ENCODE peak calls at places on chromosomes 1 and 21, in seven cellular contexts. One of them, this sample, is unnamed.

GRCh38 chr1:107829083-107829771 is 135.8 kb downstream of the VAV3 start:
- DNase-seq in fibroblast of pulmonary artery: peak; percentile 35
- DNase-seq in BJ: no peak
- DNase-seq in fibroblast of lung: peak; percentile 48
- DNase-seq in PC-3: no peak
- DNase-seq in astrocyte of the spinal cord: peak; percentile 68
- DNase-seq in sigmoid colon: no peak
- DNase-seq in this sample: no peak

GRCh38 chr1:37792943-37793686 is 532 bp upstream of the MANEAL start:
- DNase-seq in BJ: no peak
- DNase-seq in PC-3: no peak
- DNase-seq in fibroblast of pulmonary artery: no peak
- DNase-seq in astrocyte of the spinal cord: no peak
- DNase-seq in fibroblast of lung: no peak
- DNase-seq in sigmoid colon: no peak
- DNase-seq in this sample: no peak

GRCh38 chr1:156595016-156595415 is 3.4 kb downstream of the NAXE start:
- DNase-seq in fibroblast of pulmonary artery: no peak
- DNase-seq in fibroblast of lung: no peak
- DNase-seq in PC-3: no peak
- DNase-seq in astrocyte of the spinal cord: no peak
- DNase-seq in BJ: no peak
- DNase-seq in sigmoid colon: no peak
- DNase-seq in this sample: no peak

GRCh38 chr1:203306089-203306969 is 1.0 kb downstream of the BTG2 start:
- DNase-seq in sigmoid colon: peak; percentile 95
- DNase-seq in BJ: peak; percentile 70
- DNase-seq in fibroblast of pulmonary artery: peak; percentile 90
- DNase-seq in fibroblast of lung: peak; percentile 86
- DNase-seq in PC-3: peak; percentile 65
- DNase-seq in astrocyte of the spinal cord: peak; percentile 79
- DNase-seq in this sample: peak; percentile 75

GRCh38 chr1:117967472-117967871 is 37.9 kb downstream of the WDR3 start:
- DNase-seq in astrocyte of the spinal cord: peak; percentile 88
- DNase-seq in BJ: no peak
- DNase-seq in sigmoid colon: no peak
- DNase-seq in fibroblast of lung: peak; percentile 51
- DNase-seq in PC-3: peak; percentile 48
- DNase-seq in fibroblast of pulmonary artery: peak; percentile 62
- DNase-seq in this sample: peak; percentile 61

GRCh38 chr1:234656981-234657651 is 47.1 kb upstream of the IRF2BP2 start:
- DNase-seq in fibroblast of pulmonary artery: peak; percentile 88
- DNase-seq in PC-3: peak; percentile 97
- DNase-seq in fibroblast of lung: peak; percentile 97
- DNase-seq in BJ: peak; percentile 82
- DNase-seq in astrocyte of the spinal cord: peak; percentile 93
- DNase-seq in sigmoid colon: no peak
- DNase-seq in this sample: peak; percentile 100

GRCh38 chr1:76230894-76231293 is 156.3 kb downstream of the ST6GALNAC3 start:
- DNase-seq in PC-3: no peak
- DNase-seq in fibroblast of pulmonary artery: no peak
- DNase-seq in astrocyte of the spinal cord: no peak
- DNase-seq in BJ: no peak
- DNase-seq in sigmoid colon: no peak
- DNase-seq in fibroblast of lung: no peak
- DNase-seq in this sample: no peak

GRCh38 chr1:201966171-201966570 is 10.9 kb downstream of the TIMM17A start:
- DNase-seq in sigmoid colon: no peak
- DNase-seq in BJ: no peak
- DNase-seq in astrocyte of the spinal cord: no peak
- DNase-seq in PC-3: no peak
- DNase-seq in fibroblast of pulmonary artery: no peak
- DNase-seq in fibroblast of lung: no peak
- DNase-seq in this sample: no peak

GRCh38 chr1:64956733-64957441 is 9.5 kb downstream of the JAK1 start:
- DNase-seq in BJ: no peak
- DNase-seq in fibroblast of lung: no peak
- DNase-seq in sigmoid colon: no peak
- DNase-seq in fibroblast of pulmonary artery: no peak
- DNase-seq in astrocyte of the spinal cord: no peak
- DNase-seq in PC-3: no peak
- DNase-seq in this sample: no peak

GRCh38 chr1:240189386-240189989 is 97.8 kb downstream of the FMN2 start:
- DNase-seq in fibroblast of lung: peak; percentile 29
- DNase-seq in fibroblast of pulmonary artery: peak; percentile 54
- DNase-seq in sigmoid colon: no peak
- DNase-seq in BJ: no peak
- DNase-seq in astrocyte of the spinal cord: peak; percentile 66
- DNase-seq in PC-3: peak; percentile 84
- DNase-seq in this sample: peak; percentile 54

GRCh38 chr1:151158751-151159251 is 2.4 kb downstream of the TNFAIP8L2 start:
- DNase-seq in BJ: no peak
- DNase-seq in fibroblast of lung: no peak
- DNase-seq in PC-3: no peak
- DNase-seq in sigmoid colon: no peak
- DNase-seq in fibroblast of pulmonary artery: no peak
- DNase-seq in astrocyte of the spinal cord: no peak
- DNase-seq in this sample: no peak

GRCh38 chr1:98920441-98921110 is 84.1 kb downstream of the PLPPR5 start:
- DNase-seq in fibroblast of pulmonary artery: peak; percentile 34
- DNase-seq in BJ: peak; percentile 37
- DNase-seq in sigmoid colon: no peak
- DNase-seq in fibroblast of lung: peak; percentile 76
- DNase-seq in astrocyte of the spinal cord: peak; percentile 68
- DNase-seq in PC-3: peak; percentile 85
- DNase-seq in this sample: peak; percentile 94

GRCh38 chr1:8184301-8184700 is 133.6 kb upstream of the SLC45A1 start:
- DNase-seq in sigmoid colon: no peak
- DNase-seq in BJ: no peak
- DNase-seq in PC-3: peak; percentile 60
- DNase-seq in fibroblast of pulmonary artery: no peak
- DNase-seq in astrocyte of the spinal cord: no peak
- DNase-seq in fibroblast of lung: no peak
- DNase-seq in this sample: no peak

GRCh38 chr1:233032916-233033315 is 82.5 kb downstream of the NTPCR start:
- DNase-seq in BJ: no peak
- DNase-seq in astrocyte of the spinal cord: no peak
- DNase-seq in sigmoid colon: no peak
- DNase-seq in fibroblast of pulmonary artery: no peak
- DNase-seq in PC-3: no peak
- DNase-seq in fibroblast of lung: no peak
- DNase-seq in this sample: no peak

GRCh38 chr1:93597697-93598096 is 83.9 kb downstream of the BCAR3 start:
- DNase-seq in fibroblast of lung: no peak
- DNase-seq in PC-3: no peak
- DNase-seq in astrocyte of the spinal cord: no peak
- DNase-seq in sigmoid colon: peak; percentile 78
- DNase-seq in fibroblast of pulmonary artery: no peak
- DNase-seq in BJ: no peak
- DNase-seq in this sample: no peak

GRCh38 chr1:109274533-109275476 is 8.1 kb downstream of the PSRC1 start:
- DNase-seq in sigmoid colon: peak; percentile 87
- DNase-seq in astrocyte of the spinal cord: peak; percentile 34
- DNase-seq in BJ: no peak
- DNase-seq in fibroblast of pulmonary artery: peak; percentile 60
- DNase-seq in PC-3: peak; percentile 95
- DNase-seq in fibroblast of lung: peak; percentile 79
- DNase-seq in this sample: no peak

GRCh38 chr1:172883844-172884243 is 166.9 kb downstream of the TNFSF18 start:
- DNase-seq in PC-3: peak; percentile 45
- DNase-seq in fibroblast of pulmonary artery: no peak
- DNase-seq in fibroblast of lung: peak; percentile 61
- DNase-seq in astrocyte of the spinal cord: peak; percentile 52
- DNase-seq in BJ: no peak
- DNase-seq in sigmoid colon: no peak
- DNase-seq in this sample: no peak

GRCh38 chr1:45585496-45586075 is 1.7 kb downstream of the NASP start:
- DNase-seq in PC-3: no peak
- DNase-seq in BJ: no peak
- DNase-seq in sigmoid colon: no peak
- DNase-seq in fibroblast of lung: no peak
- DNase-seq in astrocyte of the spinal cord: no peak
- DNase-seq in fibroblast of pulmonary artery: no peak
- DNase-seq in this sample: no peak

GRCh38 chr1:115282825-115283224 is 55.2 kb downstream of the NGF start:
- DNase-seq in fibroblast of lung: no peak
- DNase-seq in sigmoid colon: peak; percentile 81
- DNase-seq in BJ: no peak
- DNase-seq in PC-3: no peak
- DNase-seq in astrocyte of the spinal cord: peak; percentile 24
- DNase-seq in fibroblast of pulmonary artery: peak; percentile 42
- DNase-seq in this sample: peak; percentile 43

GRCh38 chr21:36478207-36478701 is 1.7 kb downstream of the CLDN14 start:
- DNase-seq in BJ: peak; percentile 66
- DNase-seq in fibroblast of lung: peak; percentile 97
- DNase-seq in PC-3: peak; percentile 92
- DNase-seq in astrocyte of the spinal cord: peak; percentile 80
- DNase-seq in sigmoid colon: no peak
- DNase-seq in fibroblast of pulmonary artery: peak; percentile 80
- DNase-seq in this sample: peak; percentile 81

GRCh38 chr1:4512622-4513021 is 141.8 kb upstream of the AJAP1 start:
- DNase-seq in fibroblast of pulmonary artery: no peak
- DNase-seq in PC-3: no peak
- DNase-seq in astrocyte of the spinal cord: no peak
- DNase-seq in sigmoid colon: peak; percentile 81
- DNase-seq in BJ: no peak
- DNase-seq in fibroblast of lung: no peak
- DNase-seq in this sample: no peak

GRCh38 chr21:33897739-33898138 is 17.9 kb downstream of the ATP5PO start:
- DNase-seq in fibroblast of lung: no peak
- DNase-seq in sigmoid colon: no peak
- DNase-seq in astrocyte of the spinal cord: no peak
- DNase-seq in BJ: no peak
- DNase-seq in fibroblast of pulmonary artery: no peak
- DNase-seq in PC-3: no peak
- DNase-seq in this sample: no peak

GRCh38 chr1:182604128-182604834 is at the start of gene RGS16:
- DNase-seq in fibroblast of pulmonary artery: peak; percentile 78
- DNase-seq in PC-3: peak; percentile 54
- DNase-seq in BJ: no peak
- DNase-seq in fibroblast of lung: peak; percentile 78
- DNase-seq in sigmoid colon: peak; percentile 96
- DNase-seq in astrocyte of the spinal cord: peak; percentile 84
- DNase-seq in this sample: peak; percentile 71

DNA sequence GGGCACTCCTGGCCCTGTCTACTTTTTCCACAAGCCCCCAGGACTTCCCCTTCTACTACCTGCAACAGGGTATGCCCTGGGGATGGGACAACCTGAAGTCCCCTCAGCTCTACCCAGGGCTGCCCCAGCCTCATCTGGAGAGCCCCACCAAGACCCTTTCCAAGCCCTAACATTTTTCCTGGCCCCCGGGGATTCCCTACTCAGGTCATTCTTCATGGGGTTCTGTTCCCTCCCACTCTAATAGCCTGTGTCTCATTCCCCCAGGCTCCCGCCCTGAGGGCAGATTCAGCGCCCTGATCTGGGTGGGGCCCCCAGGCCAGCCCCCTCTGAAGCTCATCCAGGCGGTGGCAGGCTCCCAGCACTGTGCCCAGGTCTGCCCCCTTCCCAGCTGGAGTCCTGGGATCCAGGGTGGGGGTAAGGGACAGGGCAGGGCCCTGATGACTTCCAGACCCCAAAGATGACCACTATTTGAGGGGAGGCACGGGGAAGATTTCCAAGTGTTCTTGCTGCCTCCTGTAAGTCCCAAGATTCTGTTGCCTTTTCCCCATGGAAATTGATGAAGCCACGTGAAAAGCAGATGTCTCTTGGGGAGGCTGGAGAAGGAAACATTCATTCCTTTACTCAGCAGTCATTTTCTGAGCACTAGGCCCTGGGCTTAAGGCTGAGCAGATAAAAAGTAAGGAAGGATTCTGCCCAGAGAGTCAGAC is 9.8 kb downstream of the EXTL1 start:
- DNase-seq in BJ: no peak
- DNase-seq in PC-3: no peak
- DNase-seq in fibroblast of pulmonary artery: no peak
- DNase-seq in astrocyte of the spinal cord: no peak
- DNase-seq in fibroblast of lung: peak; percentile 20
- DNase-seq in sigmoid colon: no peak
- DNase-seq in this sample: peak; percentile 59
- TF ChIP-seq CTCF in BJ: no peak
- TF ChIP-seq CTCF in PC-3: no peak
- TF ChIP-seq CTCF in fibroblast of pulmonary artery: no peak
- TF ChIP-seq CTCF in astrocyte of the spinal cord: no peak
- TF ChIP-seq CTCF in fibroblast of lung: no peak
- TF ChIP-seq CTCF in sigmoid colon: no peak
- TF ChIP-seq CTCF in this sample: no peak

GRCh38 chr1:155177918-155178281 is 4.3 kb downstream of the TRIM46 start:
- DNase-seq in fibroblast of lung: no peak
- DNase-seq in fibroblast of pulmonary artery: no peak
- DNase-seq in PC-3: no peak
- DNase-seq in BJ: no peak
- DNase-seq in astrocyte of the spinal cord: no peak
- DNase-seq in sigmoid colon: no peak
- DNase-seq in this sample: no peak
- H3K4me3 ChIP-seq in fibroblast of lung: no peak overlapping the region
- H3K4me3 ChIP-seq in fibroblast of pulmonary artery: no peak overlapping the region
- H3K4me3 ChIP-seq in PC-3: no peak overlapping the region
- H3K4me3 ChIP-seq in BJ: no peak overlapping the region
- H3K4me3 ChIP-seq in astrocyte of the spinal cord: no peak overlapping the region
- H3K4me3 ChIP-seq in sigmoid colon: no peak overlapping the region
- H3K4me3 ChIP-seq in this sample: no peak overlapping the region

GRCh38 chr1:29416267-29416666 is 179.9 kb downstream of the PTPRU start:
- DNase-seq in fibroblast of lung: no peak
- DNase-seq in astrocyte of the spinal cord: no peak
- DNase-seq in fibroblast of pulmonary artery: no peak
- DNase-seq in PC-3: no peak
- DNase-seq in sigmoid colon: no peak
- DNase-seq in BJ: no peak
- DNase-seq in this sample: peak; percentile 35
- TF ChIP-seq CTCF in fibroblast of lung: peak; percentile 39
- TF ChIP-seq CTCF in astrocyte of the spinal cord: peak; percentile 26
- TF ChIP-seq CTCF in fibroblast of pulmonary artery: peak; percentile 38
- TF ChIP-seq CTCF in PC-3: peak; percentile 22
- TF ChIP-seq CTCF in sigmoid colon: no peak
- TF ChIP-seq CTCF in BJ: peak; percentile 12
- TF ChIP-seq CTCF in this sample: peak; percentile 44

GRCh38 chr1:9454494-9455066 is 84.7 kb upstream of the SLC25A33 start:
- DNase-seq in BJ: no peak
- DNase-seq in fibroblast of pulmonary artery: no peak
- DNase-seq in fibroblast of lung: no peak
- DNase-seq in astrocyte of the spinal cord: no peak
- DNase-seq in sigmoid colon: no peak
- DNase-seq in PC-3: no peak
- DNase-seq in this sample: no peak

GRCh38 chr1:9451086-9451485 is 88.2 kb upstream of the SLC25A33 start:
- DNase-seq in fibroblast of pulmonary artery: no peak
- DNase-seq in sigmoid colon: no peak
- DNase-seq in astrocyte of the spinal cord: no peak
- DNase-seq in BJ: no peak
- DNase-seq in PC-3: no peak
- DNase-seq in fibroblast of lung: no peak
- DNase-seq in this sample: no peak

GRCh38 chr1:9454094-9454418 is 85.2 kb upstream of the SLC25A33 start:
- DNase-seq in PC-3: no peak
- DNase-seq in BJ: no peak
- DNase-seq in fibroblast of lung: no peak
- DNase-seq in fibroblast of pulmonary artery: no peak
- DNase-seq in astrocyte of the spinal cord: no peak
- DNase-seq in sigmoid colon: no peak
- DNase-seq in this sample: no peak

GRCh38 chr1:9453375-9454093 is 85.7 kb upstream of the SLC25A33 start:
- DNase-seq in astrocyte of the spinal cord: no peak
- DNase-seq in sigmoid colon: no peak
- DNase-seq in PC-3: no peak
- DNase-seq in BJ: no peak
- DNase-seq in fibroblast of pulmonary artery: no peak
- DNase-seq in fibroblast of lung: no peak
- DNase-seq in this sample: peak; percentile 22

GRCh38 chr1:9452516-9453158 is 86.6 kb upstream of the SLC25A33 start:
- DNase-seq in sigmoid colon: no peak
- DNase-seq in fibroblast of pulmonary artery: no peak
- DNase-seq in PC-3: no peak
- DNase-seq in BJ: no peak
- DNase-seq in astrocyte of the spinal cord: no peak
- DNase-seq in fibroblast of lung: no peak
- DNase-seq in this sample: no peak
- H3K4me3 ChIP-seq in sigmoid colon: no peak overlapping the region
- H3K4me3 ChIP-seq in fibroblast of pulmonary artery: no peak overlapping the region
- H3K4me3 ChIP-seq in PC-3: no peak overlapping the region
- H3K4me3 ChIP-seq in BJ: no peak overlapping the region
- H3K4me3 ChIP-seq in astrocyte of the spinal cord: no peak overlapping the region
- H3K4me3 ChIP-seq in fibroblast of lung: no peak overlapping the region
- H3K4me3 ChIP-seq in this sample: no peak overlapping the region